ENCODE peak calls at places on chromosomes 16 and 17, in four cellular contexts. One of them, this sample, is unnamed.
A peak's percentile ranks its signal among the peaks of the same experiment; 100 is the strongest.

GRCh38 chr16:69417537-69418199 is 6.8 kb upstream of the CYB5B start:
- DNase-seq in activated CD4-positive, alpha-beta T cell treated with anti-CD3 and anti-CD28 coated beads, Interleukin-2, amount 50 U/mL, for 4 hours: no peak
- DNase-seq in D341Med: no peak
- DNase-seq in fibroblast of pulmonary artery: peak; percentile 64
- DNase-seq in this sample: no peak

GRCh38 chr17:48554412-48555090 is 9.6 kb upstream of the HOXB2 start:
- DNase-seq in activated CD4-positive, alpha-beta T cell treated with anti-CD3 and anti-CD28 coated beads, Interleukin-2, amount 50 U/mL, for 4 hours: no peak
- DNase-seq in D341Med: no peak
- DNase-seq in fibroblast of pulmonary artery: no peak
- DNase-seq in this sample: no peak

GRCh38 chr16:84595052-84595481 is 22.8 kb downstream of the COTL1 start:
- DNase-seq in activated CD4-positive, alpha-beta T cell treated with anti-CD3 and anti-CD28 coated beads, Interleukin-2, amount 50 U/mL, for 4 hours: no peak
- DNase-seq in D341Med: no peak
- DNase-seq in fibroblast of pulmonary artery: no peak
- DNase-seq in this sample: no peak

GRCh38 chr17:68200689-68201424 is 47.0 kb upstream of the AMZ2 start:
- DNase-seq in activated CD4-positive, alpha-beta T cell treated with anti-CD3 and anti-CD28 coated beads, Interleukin-2, amount 50 U/mL, for 4 hours: peak; percentile 70
- DNase-seq in D341Med: peak; percentile 87
- DNase-seq in fibroblast of pulmonary artery: peak; percentile 74
- DNase-seq in this sample: peak; percentile 64

GRCh38 chr16:67531247-67531646 is 2.6 kb downstream of the RIPOR1 start:
- DNase-seq in activated CD4-positive, alpha-beta T cell treated with anti-CD3 and anti-CD28 coated beads, Interleukin-2, amount 50 U/mL, for 4 hours: no peak
- DNase-seq in D341Med: no peak
- DNase-seq in fibroblast of pulmonary artery: no peak
- DNase-seq in this sample: no peak

GRCh38 chr17:4426499-4427208 is 7.1 kb upstream of the SPNS3 start:
- DNase-seq in activated CD4-positive, alpha-beta T cell treated with anti-CD3 and anti-CD28 coated beads, Interleukin-2, amount 50 U/mL, for 4 hours: no peak
- DNase-seq in D341Med: no peak
- DNase-seq in fibroblast of pulmonary artery: no peak
- DNase-seq in this sample: no peak

GRCh38 chr17:43224146-43224705 is 4.2 kb downstream of the CCDC200 start:
- DNase-seq in activated CD4-positive, alpha-beta T cell treated with anti-CD3 and anti-CD28 coated beads, Interleukin-2, amount 50 U/mL, for 4 hours: no peak
- DNase-seq in D341Med: no peak
- DNase-seq in fibroblast of pulmonary artery: no peak
- DNase-seq in this sample: no peak

GRCh38 chr16:82655315-82655714 is 28.5 kb downstream of the CDH13 start:
- DNase-seq in activated CD4-positive, alpha-beta T cell treated with anti-CD3 and anti-CD28 coated beads, Interleukin-2, amount 50 U/mL, for 4 hours: peak; percentile 63
- DNase-seq in D341Med: no peak
- DNase-seq in fibroblast of pulmonary artery: peak; percentile 87
- DNase-seq in this sample: peak; percentile 54

GRCh38 chr17:79915850-79916430 is 76.7 kb upstream of the CBX4 start:
- DNase-seq in activated CD4-positive, alpha-beta T cell treated with anti-CD3 and anti-CD28 coated beads, Interleukin-2, amount 50 U/mL, for 4 hours: no peak
- DNase-seq in D341Med: peak; percentile 71
- DNase-seq in fibroblast of pulmonary artery: peak; percentile 38
- DNase-seq in this sample: no peak

GRCh38 chr16:3623642-3624041 is 12.2 kb upstream of the SLX4 start:
- DNase-seq in activated CD4-positive, alpha-beta T cell treated with anti-CD3 and anti-CD28 coated beads, Interleukin-2, amount 50 U/mL, for 4 hours: no peak
- DNase-seq in D341Med: no peak
- DNase-seq in fibroblast of pulmonary artery: no peak
- DNase-seq in this sample: no peak